ENCODE peak calls at places on chromosomes 1 and 21, in six cellular contexts. One of them, this sample, is unnamed.

GRCh38 chr1:2271841-2272655 is 43.9 kb downstream of the SKI start:
- DNase-seq in naive thymus-derived CD8-positive, alpha-beta T cell: no peak
- DNase-seq in tibial artery: no peak
- DNase-seq in heart left ventricle: no peak
- DNase-seq in AG09309: no peak
- DNase-seq in K562: peak; percentile 60
- DNase-seq in this sample: no peak

GRCh38 chr1:174746024-174746808 is 253.5 kb upstream of the CACYBP start:
- DNase-seq in tibial artery: no peak
- DNase-seq in AG09309: no peak
- DNase-seq in heart left ventricle: no peak
- DNase-seq in K562: peak; percentile 27
- DNase-seq in naive thymus-derived CD8-positive, alpha-beta T cell: no peak
- DNase-seq in this sample: no peak

GRCh38 chr1:24992761-24993211 is 62.7 kb upstream of the RUNX3 start:
- DNase-seq in tibial artery: no peak
- DNase-seq in naive thymus-derived CD8-positive, alpha-beta T cell: peak; percentile 66
- DNase-seq in AG09309: no peak
- DNase-seq in heart left ventricle: no peak
- DNase-seq in K562: no peak
- DNase-seq in this sample: no peak

GRCh38 chr1:86069757-86070145 is 86.8 kb downstream of the COL24A1 start:
- DNase-seq in heart left ventricle: no peak
- DNase-seq in K562: no peak
- DNase-seq in naive thymus-derived CD8-positive, alpha-beta T cell: no peak
- DNase-seq in tibial artery: no peak
- DNase-seq in AG09309: no peak
- DNase-seq in this sample: no peak

GRCh38 chr1:226355679-226356583 is 47.0 kb upstream of the LIN9 start:
- DNase-seq in K562: no peak
- DNase-seq in naive thymus-derived CD8-positive, alpha-beta T cell: no peak
- DNase-seq in AG09309: no peak
- DNase-seq in heart left ventricle: peak; percentile 57
- DNase-seq in tibial artery: no peak
- DNase-seq in this sample: no peak

GRCh38 chr1:114509596-114510234 is 1.3 kb downstream of the TRIM33 start:
- DNase-seq in AG09309: no peak
- DNase-seq in tibial artery: no peak
- DNase-seq in heart left ventricle: no peak
- DNase-seq in K562: no peak
- DNase-seq in naive thymus-derived CD8-positive, alpha-beta T cell: no peak
- DNase-seq in this sample: no peak

GRCh38 chr1:182054698-182055326 is 6.7 kb downstream of the ZNF648 start:
- DNase-seq in tibial artery: peak; percentile 56
- DNase-seq in heart left ventricle: no peak
- DNase-seq in AG09309: no peak
- DNase-seq in naive thymus-derived CD8-positive, alpha-beta T cell: peak; percentile 52
- DNase-seq in K562: peak; percentile 70
- DNase-seq in this sample: peak; percentile 18

GRCh38 chr1:152003846-152004442 is 10.3 kb upstream of the S100A10 start:
- DNase-seq in naive thymus-derived CD8-positive, alpha-beta T cell: no peak
- DNase-seq in tibial artery: no peak
- DNase-seq in heart left ventricle: no peak
- DNase-seq in K562: no peak
- DNase-seq in AG09309: no peak
- DNase-seq in this sample: peak; percentile 21

GRCh38 chr1:22745675-22746585 is 35.3 kb downstream of the EPHB2 start:
- DNase-seq in K562: no peak
- DNase-seq in naive thymus-derived CD8-positive, alpha-beta T cell: no peak
- DNase-seq in AG09309: no peak
- DNase-seq in heart left ventricle: no peak
- DNase-seq in tibial artery: no peak
- DNase-seq in this sample: no peak

GRCh38 chr1:6538958-6539357 is 15.4 kb downstream of the NOL9 start:
- DNase-seq in AG09309: no peak
- DNase-seq in heart left ventricle: no peak
- DNase-seq in K562: no peak
- DNase-seq in tibial artery: no peak
- DNase-seq in naive thymus-derived CD8-positive, alpha-beta T cell: no peak
- DNase-seq in this sample: no peak

GRCh38 chr1:115642168-115643072 is 650 bp downstream of the VANGL1 start:
- DNase-seq in heart left ventricle: peak; percentile 42
- DNase-seq in naive thymus-derived CD8-positive, alpha-beta T cell: peak; percentile 7
- DNase-seq in K562: peak; percentile 68
- DNase-seq in AG09309: no peak
- DNase-seq in tibial artery: peak; percentile 26
- DNase-seq in this sample: peak; percentile 57

GRCh38 chr1:64546018-64546417 is 76.1 kb downstream of the CACHD1 start:
- DNase-seq in tibial artery: no peak
- DNase-seq in K562: no peak
- DNase-seq in naive thymus-derived CD8-positive, alpha-beta T cell: no peak
- DNase-seq in AG09309: no peak
- DNase-seq in heart left ventricle: no peak
- DNase-seq in this sample: no peak

GRCh38 chr1:201505505-201505893 is 1.4 kb downstream of the CSRP1 start:
- DNase-seq in K562: no peak
- DNase-seq in naive thymus-derived CD8-positive, alpha-beta T cell: no peak
- DNase-seq in tibial artery: no peak
- DNase-seq in AG09309: no peak
- DNase-seq in heart left ventricle: peak; percentile 54
- DNase-seq in this sample: no peak

GRCh38 chr1:1068374-1069060 is 5.6 kb downstream of the RNF223 start:
- DNase-seq in naive thymus-derived CD8-positive, alpha-beta T cell: peak; percentile 70
- DNase-seq in heart left ventricle: no peak
- DNase-seq in K562: peak; percentile 51
- DNase-seq in AG09309: no peak
- DNase-seq in tibial artery: no peak
- DNase-seq in this sample: no peak

GRCh38 chr1:156666862-156667609 is 10.2 kb downstream of the NES start:
- DNase-seq in K562: peak; percentile 32
- DNase-seq in tibial artery: peak; percentile 29
- DNase-seq in heart left ventricle: no peak
- DNase-seq in AG09309: no peak
- DNase-seq in naive thymus-derived CD8-positive, alpha-beta T cell: no peak
- DNase-seq in this sample: no peak

GRCh38 chr1:56301791-56302190 is 277.6 kb downstream of the PLPP3 start:
- DNase-seq in K562: no peak
- DNase-seq in naive thymus-derived CD8-positive, alpha-beta T cell: no peak
- DNase-seq in AG09309: peak; percentile 52
- DNase-seq in tibial artery: no peak
- DNase-seq in heart left ventricle: no peak
- DNase-seq in this sample: no peak

GRCh38 chr1:53508991-53509663 is 49.9 kb downstream of the DMRTB1 start:
- DNase-seq in AG09309: no peak
- DNase-seq in tibial artery: no peak
- DNase-seq in heart left ventricle: no peak
- DNase-seq in naive thymus-derived CD8-positive, alpha-beta T cell: no peak
- DNase-seq in K562: peak; percentile 15
- DNase-seq in this sample: no peak

GRCh38 chr1:218673170-218673569 is 328.0 kb downstream of the TGFB2 start:
- DNase-seq in AG09309: no peak
- DNase-seq in tibial artery: no peak
- DNase-seq in naive thymus-derived CD8-positive, alpha-beta T cell: no peak
- DNase-seq in K562: no peak
- DNase-seq in heart left ventricle: no peak
- DNase-seq in this sample: no peak

GRCh38 chr1:16236091-16236494 is 890 bp downstream of the CPLANE2 start:
- DNase-seq in heart left ventricle: no peak
- DNase-seq in naive thymus-derived CD8-positive, alpha-beta T cell: peak; percentile 73
- DNase-seq in K562: peak; percentile 41
- DNase-seq in AG09309: no peak
- DNase-seq in tibial artery: no peak
- DNase-seq in this sample: peak; percentile 58

GRCh38 chr1:183449223-183449770 is 23.0 kb upstream of the SMG7 start:
- DNase-seq in naive thymus-derived CD8-positive, alpha-beta T cell: no peak
- DNase-seq in heart left ventricle: no peak
- DNase-seq in tibial artery: no peak
- DNase-seq in AG09309: no peak
- DNase-seq in K562: no peak
- DNase-seq in this sample: no peak

GRCh38 chr1:100597069-100597741 is 59.3 kb downstream of the GPR88 start:
- DNase-seq in naive thymus-derived CD8-positive, alpha-beta T cell: no peak
- DNase-seq in K562: no peak
- DNase-seq in heart left ventricle: no peak
- DNase-seq in AG09309: no peak
- DNase-seq in tibial artery: no peak
- DNase-seq in this sample: no peak

GRCh38 chr1:164671597-164672327 is 112.8 kb downstream of the PBX1 start:
- DNase-seq in K562: no peak
- DNase-seq in naive thymus-derived CD8-positive, alpha-beta T cell: no peak
- DNase-seq in AG09309: no peak
- DNase-seq in heart left ventricle: no peak
- DNase-seq in tibial artery: no peak
- DNase-seq in this sample: no peak

GRCh38 chr1:234980657-234981396 is 147.8 kb downstream of the TOMM20 start:
- DNase-seq in tibial artery: peak; percentile 93
- DNase-seq in K562: peak; percentile 69
- DNase-seq in heart left ventricle: peak; percentile 76
- DNase-seq in AG09309: peak; percentile 79
- DNase-seq in naive thymus-derived CD8-positive, alpha-beta T cell: no peak
- DNase-seq in this sample: no peak

GRCh38 chr1:248807067-248807737 is 18.5 kb downstream of the SH3BP5L start:
- DNase-seq in AG09309: no peak
- DNase-seq in naive thymus-derived CD8-positive, alpha-beta T cell: peak; percentile 63
- DNase-seq in tibial artery: no peak
- DNase-seq in heart left ventricle: peak; percentile 60
- DNase-seq in K562: peak; percentile 77
- DNase-seq in this sample: no peak

GRCh38 chr1:12634156-12634555 is 9.7 kb upstream of the AADACL4 start:
- DNase-seq in AG09309: no peak
- DNase-seq in heart left ventricle: no peak
- DNase-seq in K562: no peak
- DNase-seq in naive thymus-derived CD8-positive, alpha-beta T cell: no peak
- DNase-seq in tibial artery: no peak
- DNase-seq in this sample: no peak

GRCh38 chr1:116306102-116306501 is 66.9 kb upstream of the ATP1A1 start:
- DNase-seq in naive thymus-derived CD8-positive, alpha-beta T cell: no peak
- DNase-seq in K562: no peak
- DNase-seq in AG09309: no peak
- DNase-seq in tibial artery: no peak
- DNase-seq in heart left ventricle: no peak
- DNase-seq in this sample: no peak

GRCh38 chr1:201022824-201023516 is 544 bp downstream of the KIF21B start:
- DNase-seq in naive thymus-derived CD8-positive, alpha-beta T cell: peak; percentile 35
- DNase-seq in heart left ventricle: no peak
- DNase-seq in tibial artery: no peak
- DNase-seq in K562: no peak
- DNase-seq in AG09309: no peak
- DNase-seq in this sample: no peak

GRCh38 chr1:21816602-21817302 is 4.7 kb downstream of the LDLRAD2 start:
- DNase-seq in heart left ventricle: no peak
- DNase-seq in naive thymus-derived CD8-positive, alpha-beta T cell: no peak
- DNase-seq in K562: no peak
- DNase-seq in tibial artery: no peak
- DNase-seq in AG09309: peak; percentile 4
- DNase-seq in this sample: no peak

GRCh38 chr1:225448146-225448805 is 20.4 kb upstream of the LBR start:
- DNase-seq in naive thymus-derived CD8-positive, alpha-beta T cell: no peak
- DNase-seq in heart left ventricle: no peak
- DNase-seq in AG09309: no peak
- DNase-seq in tibial artery: no peak
- DNase-seq in K562: no peak
- DNase-seq in this sample: no peak

GRCh38 chr21:31482460-31482859 is 138.4 kb upstream of the TIAM1 start:
- DNase-seq in AG09309: no peak
- DNase-seq in heart left ventricle: no peak
- DNase-seq in K562: no peak
- DNase-seq in tibial artery: no peak
- DNase-seq in naive thymus-derived CD8-positive, alpha-beta T cell: no peak
- DNase-seq in this sample: no peak

GRCh38 chr1:166166701-166167394 is at the start of gene FAM78B:
- DNase-seq in naive thymus-derived CD8-positive, alpha-beta T cell: peak; percentile 41
- DNase-seq in K562: peak; percentile 91
- DNase-seq in tibial artery: peak; percentile 75
- DNase-seq in AG09309: no peak
- DNase-seq in heart left ventricle: peak; percentile 84
- DNase-seq in this sample: peak; percentile 60

GRCh38 chr1:178098262-178098661 is 4.4 kb downstream of the RASAL2 start:
- DNase-seq in naive thymus-derived CD8-positive, alpha-beta T cell: no peak
- DNase-seq in AG09309: no peak
- DNase-seq in K562: no peak
- DNase-seq in tibial artery: no peak
- DNase-seq in heart left ventricle: no peak
- DNase-seq in this sample: no peak

GRCh38 chr1:19032701-19033515 is 76.4 kb upstream of the IFFO2 start:
- DNase-seq in naive thymus-derived CD8-positive, alpha-beta T cell: no peak
- DNase-seq in tibial artery: no peak
- DNase-seq in K562: no peak
- DNase-seq in heart left ventricle: no peak
- DNase-seq in AG09309: no peak
- DNase-seq in this sample: no peak

GRCh38 chr1:168893359-168893791 is 164.4 kb upstream of the DPT start:
- DNase-seq in tibial artery: peak; percentile 68
- DNase-seq in AG09309: no peak
- DNase-seq in naive thymus-derived CD8-positive, alpha-beta T cell: no peak
- DNase-seq in K562: no peak
- DNase-seq in heart left ventricle: peak; percentile 24
- DNase-seq in this sample: no peak

GRCh38 chr1:205928256-205928655 is 15.0 kb downstream of the SLC26A9 start:
- DNase-seq in K562: no peak
- DNase-seq in tibial artery: no peak
- DNase-seq in AG09309: no peak
- DNase-seq in heart left ventricle: no peak
- DNase-seq in naive thymus-derived CD8-positive, alpha-beta T cell: no peak
- DNase-seq in this sample: no peak

GRCh38 chr21:43306911-43307676 is 119.8 kb downstream of the SIK1 start:
- DNase-seq in naive thymus-derived CD8-positive, alpha-beta T cell: no peak
- DNase-seq in tibial artery: no peak
- DNase-seq in AG09309: no peak
- DNase-seq in K562: peak; percentile 32
- DNase-seq in heart left ventricle: peak; percentile 61
- DNase-seq in this sample: no peak

GRCh38 chr21:45860493-45861155 is 120.9 kb upstream of the COL6A1 start:
- DNase-seq in heart left ventricle: no peak
- DNase-seq in naive thymus-derived CD8-positive, alpha-beta T cell: no peak
- DNase-seq in K562: no peak
- DNase-seq in tibial artery: no peak
- DNase-seq in AG09309: no peak
- DNase-seq in this sample: no peak

This sample was measured in prostate gland.